ENCODE peak calls at places on chromosomes 6 and 20, in six cellular contexts. J is stomach, I is WTC11, D is astrocyte, K is PC-3, E is heart right ventricle. R is an unnamed sample.

GRCh38 chr6:20740088-20740487 is 205.8 kb downstream of the CDKAL1 start:
- DNase-seq in K (no peak), E (no peak), J (no peak), D (no peak), I (no peak), R (no peak)

GRCh38 chr6:10465633-10466499 is 51.0 kb upstream of the TFAP2A start:
- DNase-seq in D (no peak), I (peak), J (peak), E (no peak), K (peak), R (peak)

GRCh38 chr20:58719258-58719657 is 26.7 kb downstream of the NPEPL1 start:
- DNase-seq in D (no peak), J (peak), E (no peak), K (no peak), I (peak), R (no peak)

GRCh38 chr20:58850693-58851174 is at the start of gene GNAS-AS1:
- DNase-seq in D (peak), J (peak), I (peak), E (peak), K (no peak), R (peak)

GRCh38 chr6:11771473-11772048 is 7.0 kb downstream of the ADTRP start:
- DNase-seq in J (no peak), K (peak), D (no peak), E (no peak), I (no peak), R (no peak)

GRCh38 chr6:47630587-47630986 is 67.8 kb upstream of the ADGRF4 start:
- DNase-seq in D (no peak), K (no peak), J (no peak), I (no peak), E (no peak), R (no peak)

GRCh38 chr6:119620846-119621570 is 271.4 kb upstream of the MAN1A1 start:
- DNase-seq in D (peak), E (no peak), J (no peak), K (peak), I (no peak), R (no peak)

GRCh38 chr20:3563548-3564177 is 92.8 kb downstream of the ATRN start:
- DNase-seq in E (no peak), K (peak), J (no peak), D (peak), I (no peak), R (peak)

GRCh38 chr6:116550796-116551195 is 2.8 kb upstream of the CALHM4 start:
- DNase-seq in J (no peak), K (no peak), I (no peak), D (no peak), E (no peak), R (no peak)

GRCh38 chr6:170087946-170088348 is 202.9 kb downstream of the DLL1 start:
- DNase-seq in E (no peak), K (no peak), I (peak), J (peak), D (no peak), R (no peak)

GRCh38 chr6:21995318-21995717 is 301.5 kb downstream of the PRL start:
- DNase-seq in I (no peak), E (no peak), K (no peak), D (no peak), J (no peak), R (no peak)

GRCh38 chr20:35562541-35563110 is 20.7 kb downstream of the ERGIC3 start:
- DNase-seq in D (no peak), K (no peak), I (no peak), E (no peak), J (no peak), R (no peak)

GRCh38 chr20:46221271-46221670 is 87.0 kb downstream of the CDH22 start:
- DNase-seq in I (no peak), K (no peak), D (no peak), J (no peak), E (no peak), R (no peak)

GRCh38 chr6:28719275-28719940 is 193.7 kb downstream of the GPX5 start:
- DNase-seq in J (no peak), I (peak), K (peak), E (no peak), D (no peak), R (no peak)

GRCh38 chr20:17571153-17571527 is 1.3 kb downstream of the DSTN start:
- DNase-seq in D (no peak), I (no peak), E (no peak), J (no peak), K (no peak), R (no peak)

GRCh38 chr20:36162272-36162966 is 7.9 kb downstream of the EPB41L1 start:
- DNase-seq in I (no peak), K (no peak), D (no peak), E (no peak), J (no peak), R (no peak)

GRCh38 chr20:40319741-40320499 is 369.1 kb downstream of the MAFB start:
- DNase-seq in D (no peak), E (no peak), K (no peak), I (no peak), J (no peak), R (no peak)

GRCh38 chr20:2986466-2986865 is 57.0 kb upstream of the GNRH2 start:
- DNase-seq in J (no peak), E (no peak), K (no peak), D (no peak), I (no peak), R (no peak)

GRCh38 chr20:46308258-46309157 is at the start of gene CDH22:
- DNase-seq in I (peak), E (peak), K (peak), D (peak), J (peak), R (peak)

GRCh38 chr6:136927313-136927712 is 5.2 kb downstream of the SLC35D3 start:
- DNase-seq in J (no peak), D (no peak), E (no peak), I (peak), K (peak), R (no peak)

GRCh38 chr6:129683606-129684322 is 26.2 kb downstream of the ARHGAP18 start:
- DNase-seq in I (no peak), D (peak), J (peak), K (peak), E (peak), R (no peak)

GRCh38 chr6:45988635-45989034 is 27.0 kb downstream of the CLIC5 start:
- DNase-seq in I (peak), K (no peak), E (peak), J (no peak), D (no peak), R (peak)

GRCh38 chr6:56291278-56291917 is 44.0 kb upstream of the COL21A1 start:
- DNase-seq in K (no peak), J (no peak), I (no peak), D (no peak), E (no peak), R (no peak)

GRCh38 chr6:20644667-20645370 is 110.6 kb downstream of the CDKAL1 start:
- DNase-seq in E (no peak), J (no peak), D (peak), I (no peak), K (no peak), R (no peak)

GRCh38 chr20:7703436-7703835 is 236.8 kb downstream of the HAO1 start:
- DNase-seq in E (no peak), I (no peak), K (no peak), D (no peak), J (no peak), R (no peak)

DNA sequence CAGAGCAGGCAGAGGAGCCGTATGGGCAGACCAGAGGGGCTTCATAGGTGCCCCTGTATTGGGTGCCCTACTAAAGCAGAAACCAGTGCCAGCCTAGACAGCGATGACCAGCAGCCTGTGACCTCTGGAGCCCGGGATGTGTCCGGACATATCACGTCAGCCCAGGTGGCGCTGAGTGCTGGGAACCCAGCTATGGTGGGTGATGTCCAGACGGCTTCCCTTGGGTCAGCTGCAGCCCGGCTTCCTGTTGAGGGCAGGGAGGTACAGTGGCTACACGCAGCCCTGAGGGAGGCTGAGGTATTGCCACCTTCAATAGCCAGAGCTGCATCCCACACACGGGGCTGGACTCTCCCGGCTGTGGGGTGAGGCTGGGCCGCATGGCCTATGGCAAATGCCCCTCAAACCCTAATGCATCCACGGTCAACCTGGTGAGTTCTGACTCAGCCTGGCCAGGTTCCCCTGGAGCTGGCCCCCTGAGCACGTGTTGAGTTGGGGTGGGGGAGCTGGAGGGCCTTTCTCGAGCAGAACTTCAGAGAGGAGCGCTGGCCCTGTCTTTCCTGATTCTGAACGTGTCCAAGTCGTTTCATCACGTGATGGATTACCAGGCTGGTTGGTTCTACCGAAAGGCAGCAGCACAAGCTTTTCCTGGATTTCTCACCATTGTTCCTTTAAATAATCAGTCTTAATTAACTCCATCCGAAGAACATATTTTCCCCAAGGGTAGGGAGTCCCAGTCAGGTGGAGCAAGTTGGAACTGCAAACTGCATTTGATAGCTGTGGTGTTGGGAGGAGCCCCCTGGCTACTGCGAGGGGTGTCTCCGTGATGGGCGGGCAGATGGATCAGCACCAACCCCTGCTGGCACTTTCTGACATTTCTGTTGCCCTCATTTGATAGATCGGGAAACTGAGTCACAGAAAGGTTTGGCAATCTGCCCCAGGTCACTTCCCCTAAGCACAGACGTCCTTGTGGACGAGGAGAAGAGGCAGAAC is 7.1 kb upstream of the MYT1 start:
- DNase-seq in E (no peak), I (no peak), J (no peak), K (no peak), D (no peak), R (no peak)
- TF ChIP-seq CTCF in E (no peak), I (no peak), J (no peak), K (no peak), D (no peak), R (no peak)

GRCh38 chr6:2950713-2951112 is 20.7 kb downstream of the SERPINB6 start:
- DNase-seq in K (peak), I (no peak), J (peak), E (no peak), D (no peak), R (no peak)

GRCh38 chr6:2953098-2953497 is 18.3 kb downstream of the SERPINB6 start:
- DNase-seq in E (no peak), I (no peak), D (no peak), K (no peak), J (peak), R (no peak)

GRCh38 chr6:2951723-2952122 is 19.6 kb downstream of the SERPINB6 start:
- DNase-seq in K (no peak), J (peak), D (no peak), E (peak), I (no peak), R (no peak)

GRCh38 chr6:2949536-2950083 is 21.8 kb downstream of the SERPINB6 start:
- DNase-seq in I (no peak), D (no peak), J (peak), K (no peak), E (no peak), R (no peak)

GRCh38 chr6:2952557-2953095 is 18.7 kb downstream of the SERPINB6 start:
- DNase-seq in I (peak), E (peak), J (peak), K (peak), D (peak), R (peak)
- TF ChIP-seq CTCF in I (peak), E (peak), J (peak), K (peak), D (peak), R (peak)

GRCh38 chr6:79233611-79234149 is 802 bp downstream of the HMGN3 start:
- DNase-seq in D (peak), I (peak), E (peak), J (peak), K (peak), R (peak)
- TF ChIP-seq CTCF in D (no peak), I (no peak), E (peak), J (peak), K (peak), R (no peak)

GRCh38 chr20:1707588-1708449 is 50.2 kb upstream of the SIRPG start:
- DNase-seq in J (no peak), E (no peak), I (no peak), D (no peak), K (no peak), R (no peak)

GRCh38 chr20:1711266-1711665 is 53.7 kb upstream of the SIRPG start:
- DNase-seq in J (no peak), D (no peak), E (no peak), K (no peak), I (no peak), R (no peak)

GRCh38 chr20:1711826-1712601 is 54.4 kb upstream of the SIRPG start:
- DNase-seq in D (no peak), J (no peak), K (no peak), E (no peak), I (no peak), R (no peak)

GRCh38 chr20:1712634-1713625 is 55.4 kb upstream of the SIRPG start:
- DNase-seq in E (no peak), I (no peak), K (no peak), D (no peak), J (no peak), R (no peak)

DNA sequence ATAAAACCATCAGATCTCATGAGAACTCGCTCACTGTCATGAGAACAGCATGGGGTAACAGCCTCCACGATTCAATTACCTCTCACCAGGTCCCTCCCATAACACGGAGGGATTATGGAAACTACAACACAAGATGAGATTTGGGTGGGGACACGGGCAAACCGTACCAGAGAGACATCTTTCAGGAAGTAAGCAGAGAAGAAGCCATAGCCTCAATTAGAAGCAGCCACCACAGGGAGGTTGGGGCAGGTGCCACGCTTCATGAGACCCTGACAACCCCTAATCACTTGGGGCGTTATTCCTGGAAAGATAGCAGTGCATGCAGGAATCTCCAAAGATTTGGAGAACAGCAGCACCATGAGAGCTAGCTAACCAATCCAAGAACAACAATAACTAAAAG is 52.9 kb upstream of the SIRPG start:
- DNase-seq in J (no peak), E (no peak), D (no peak), K (no peak), I (no peak), R (no peak)
- TF ChIP-seq CTCF in J (no peak), E (no peak), D (no peak), K (no peak), I (no peak), R (no peak)

GRCh38 chr6:41153992-41154625 is at the start of gene TREML1:
- DNase-seq in I (no peak), E (no peak), J (no peak), D (no peak), K (no peak), R (no peak)

GRCh38 chr6:41156771-41157170 is 2.6 kb upstream of the TREML1 start:
- DNase-seq in I (no peak), D (no peak), J (no peak), K (no peak), E (no peak), R (no peak)

GRCh38 chr6:41156001-41156400 is 1.9 kb upstream of the TREML1 start:
- DNase-seq in J (no peak), I (no peak), K (no peak), D (no peak), E (no peak), R (no peak)

GRCh38 chr6:41153451-41153850 is 696 bp downstream of the TREML1 start:
- DNase-seq in E (no peak), J (no peak), D (no peak), K (no peak), I (no peak), R (no peak)

GRCh38 chr6:41155132-41155805 is 1.1 kb upstream of the TREML1 start:
- DNase-seq in I (no peak), D (no peak), J (no peak), E (no peak), K (no peak), R (no peak)
- TF ChIP-seq CTCF in I (no peak), D (no peak), J (no peak), E (no peak), K (no peak), R (no peak)

GRCh38 chr6:153553627-153554026 is 422.5 kb upstream of the RGS17 start:
- DNase-seq in K (peak), I (peak), J (no peak), D (no peak), E (no peak), R (peak)
- TF ChIP-seq CTCF in K (peak), I (peak), J (peak), D (no peak), E (no peak), R (peak)

DNA sequence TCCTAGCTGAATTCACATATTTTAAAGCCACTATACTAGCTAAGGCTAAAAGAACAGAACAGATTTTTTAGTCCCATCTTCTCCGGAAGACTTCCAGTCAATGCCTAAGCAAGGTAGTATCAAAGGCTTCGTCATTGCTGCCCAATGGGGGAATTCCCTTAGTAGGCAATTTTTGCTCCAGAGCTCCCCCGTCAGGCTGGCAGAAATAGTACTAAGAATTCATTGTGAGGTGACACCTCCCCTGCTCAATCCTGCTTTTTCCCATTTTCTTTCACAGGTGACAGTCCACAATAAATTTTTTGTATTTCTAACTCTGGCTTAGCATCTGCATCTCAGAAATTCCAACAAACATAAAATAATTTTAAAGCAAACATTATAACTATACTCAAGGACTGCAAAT is 52.8 kb upstream of the SRSF6 start:
- DNase-seq in J (no peak), E (no peak), K (peak), D (no peak), I (peak), R (no peak)
- TF ChIP-seq CTCF in J (no peak), E (no peak), K (peak), D (no peak), I (peak), R (no peak)

DNA sequence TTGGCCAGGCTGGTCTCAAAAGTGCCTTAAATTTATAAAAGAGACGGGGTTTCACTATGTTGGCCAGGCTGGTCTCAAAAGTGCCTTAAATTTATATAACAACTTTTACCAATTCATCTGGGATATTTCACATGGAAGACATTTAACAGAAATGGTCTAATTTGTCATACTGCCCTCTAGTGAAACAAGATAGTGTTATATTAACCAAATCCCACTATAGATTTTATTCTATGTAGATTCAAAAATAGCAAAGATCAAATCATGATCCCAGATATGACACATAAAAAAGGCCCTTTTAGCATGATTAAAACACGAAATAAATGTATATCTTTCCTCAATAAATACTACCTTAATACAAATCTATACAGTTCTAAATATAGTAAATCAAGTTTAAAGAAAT is 102.8 kb upstream of the TFAP2D start:
- DNase-seq in K (peak), I (no peak), J (no peak), D (no peak), E (no peak), R (no peak)
- TF ChIP-seq CTCF in K (peak), I (no peak), J (no peak), D (no peak), E (no peak), R (no peak)

DNA sequence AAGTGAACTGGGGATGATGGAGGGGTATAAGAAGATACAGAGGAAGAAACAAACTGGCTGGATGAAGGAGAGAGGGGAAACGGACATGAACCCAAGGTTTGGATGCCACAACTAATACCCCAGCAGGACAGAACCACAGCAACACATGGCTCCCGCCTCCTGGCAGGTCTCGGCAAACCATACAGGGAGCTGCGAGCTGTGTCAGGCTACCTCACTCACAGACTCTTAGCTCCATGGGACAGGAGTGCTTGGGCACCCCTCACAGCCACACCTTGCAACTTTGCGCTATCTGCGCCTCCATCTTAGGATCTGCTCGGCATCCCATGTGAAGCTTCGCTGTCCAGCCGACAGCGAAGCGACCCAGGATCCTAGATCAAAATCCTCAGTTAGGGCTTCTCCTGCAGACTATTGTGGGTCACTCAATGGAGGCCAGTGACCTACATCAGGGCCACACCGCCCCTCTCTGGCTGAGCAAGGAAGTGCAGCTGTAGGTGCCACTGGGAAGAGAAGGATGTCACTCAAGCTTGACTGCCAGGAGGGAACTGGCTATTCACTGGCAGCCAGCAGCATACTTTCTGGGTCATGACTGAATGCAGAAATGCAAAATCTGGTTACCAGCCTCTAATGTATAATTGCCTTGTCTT is 174.4 kb upstream of the RIN2 start:
- DNase-seq in J (peak), K (peak), D (no peak), E (peak), I (peak), R (peak)
- TF ChIP-seq CTCF in J (peak), K (peak), D (peak), E (peak), I (peak), R (peak)

GRCh38 chr6:62441182-62441581 is 155.2 kb upstream of the KHDRBS2 start:
- DNase-seq in K (no peak), J (no peak), I (no peak), E (no peak), D (no peak), R (no peak)
- TF ChIP-seq CTCF in K (no peak), J (no peak), I (no peak), E (no peak), D (no peak), R (no peak)

R was measured in nephron progenitor cell.